ENCODE peak calls at places on chromosomes 2 and 18, in nine cellular contexts. One of them, this sample, is unnamed.

GRCh38 chr18:60452424-60452823 is 79.8 kb upstream of the MC4R start:
- DNase-seq in 8988T: no peak
- DNase-seq in iPS-NIHi11: no peak
- DNase-seq in amniotic stem cell: peak; percentile 20
- DNase-seq in activated T-cell treated with anti-CD3 and anti-CD28 coated beads for 1 hour: no peak
- DNase-seq in epithelial cell of esophagus: peak; percentile 40
- DNase-seq in brain microvascular endothelial cell: peak; percentile 41
- DNase-seq in T-cell: no peak
- DNase-seq in NCI-H1694 treated with DMSO at 0.1 percent for 48 hours: no peak
- DNase-seq in this sample: peak; percentile 57

GRCh38 chr2:116719841-116720240 is 1094.7 kb upstream of the DDX18 start:
- DNase-seq in T-cell: no peak
- DNase-seq in 8988T: no peak
- DNase-seq in epithelial cell of esophagus: peak; percentile 90
- DNase-seq in activated T-cell treated with anti-CD3 and anti-CD28 coated beads for 1 hour: no peak
- DNase-seq in amniotic stem cell: no peak
- DNase-seq in iPS-NIHi11: no peak
- DNase-seq in brain microvascular endothelial cell: peak; percentile 1
- DNase-seq in NCI-H1694 treated with DMSO at 0.1 percent for 48 hours: peak; percentile 28
- DNase-seq in this sample: peak; percentile 17

GRCh38 chr2:180979086-180979934 is 1.1 kb upstream of the UBE2E3 start:
- DNase-seq in epithelial cell of esophagus: peak; percentile 47
- DNase-seq in activated T-cell treated with anti-CD3 and anti-CD28 coated beads for 1 hour: no peak
- DNase-seq in NCI-H1694 treated with DMSO at 0.1 percent for 48 hours: no peak
- DNase-seq in brain microvascular endothelial cell: peak; percentile 74
- DNase-seq in T-cell: no peak
- DNase-seq in amniotic stem cell: peak; percentile 38
- DNase-seq in iPS-NIHi11: no peak
- DNase-seq in 8988T: no peak
- DNase-seq in this sample: peak; percentile 75

GRCh38 chr2:16034151-16034974 is 94.0 kb downstream of the MYCN start:
- DNase-seq in epithelial cell of esophagus: no peak
- DNase-seq in brain microvascular endothelial cell: no peak
- DNase-seq in amniotic stem cell: no peak
- DNase-seq in T-cell: no peak
- DNase-seq in iPS-NIHi11: peak; percentile 79
- DNase-seq in 8988T: peak; percentile 35
- DNase-seq in NCI-H1694 treated with DMSO at 0.1 percent for 48 hours: peak; percentile 20
- DNase-seq in activated T-cell treated with anti-CD3 and anti-CD28 coated beads for 1 hour: no peak
- DNase-seq in this sample: no peak

GRCh38 chr2:96906719-96907404 is 37.0 kb upstream of the SEMA4C start:
- DNase-seq in amniotic stem cell: no peak
- DNase-seq in epithelial cell of esophagus: no peak
- DNase-seq in iPS-NIHi11: peak; percentile 73
- DNase-seq in activated T-cell treated with anti-CD3 and anti-CD28 coated beads for 1 hour: no peak
- DNase-seq in 8988T: no peak
- DNase-seq in T-cell: no peak
- DNase-seq in brain microvascular endothelial cell: no peak
- DNase-seq in NCI-H1694 treated with DMSO at 0.1 percent for 48 hours: no peak
- DNase-seq in this sample: peak; percentile 53

GRCh38 chr2:227472265-227473018 is 486 bp downstream of the AGFG1 start:
- DNase-seq in NCI-H1694 treated with DMSO at 0.1 percent for 48 hours: no peak
- DNase-seq in brain microvascular endothelial cell: no peak
- DNase-seq in 8988T: peak; percentile 66
- DNase-seq in T-cell: peak; percentile 32
- DNase-seq in activated T-cell treated with anti-CD3 and anti-CD28 coated beads for 1 hour: peak; percentile 18
- DNase-seq in iPS-NIHi11: peak; percentile 70
- DNase-seq in amniotic stem cell: no peak
- DNase-seq in epithelial cell of esophagus: peak; percentile 44
- DNase-seq in this sample: no peak

GRCh38 chr18:69399253-69399652 is 1.4 kb upstream of the DOK6 start:
- DNase-seq in amniotic stem cell: no peak
- DNase-seq in epithelial cell of esophagus: no peak
- DNase-seq in activated T-cell treated with anti-CD3 and anti-CD28 coated beads for 1 hour: no peak
- DNase-seq in T-cell: no peak
- DNase-seq in iPS-NIHi11: peak; percentile 31
- DNase-seq in 8988T: no peak
- DNase-seq in NCI-H1694 treated with DMSO at 0.1 percent for 48 hours: no peak
- DNase-seq in brain microvascular endothelial cell: no peak
- DNase-seq in this sample: no peak

GRCh38 chr2:90077948-90078347 is 1386.5 kb downstream of the RPIA start:
- DNase-seq in activated T-cell treated with anti-CD3 and anti-CD28 coated beads for 1 hour: no peak
- DNase-seq in brain microvascular endothelial cell: no peak
- DNase-seq in NCI-H1694 treated with DMSO at 0.1 percent for 48 hours: no peak
- DNase-seq in iPS-NIHi11: no peak
- DNase-seq in amniotic stem cell: no peak
- DNase-seq in 8988T: no peak
- DNase-seq in epithelial cell of esophagus: no peak
- DNase-seq in T-cell: no peak
- DNase-seq in this sample: no peak

GRCh38 chr2:67522154-67522553 is 125.0 kb downstream of the ETAA1 start:
- DNase-seq in 8988T: no peak
- DNase-seq in brain microvascular endothelial cell: no peak
- DNase-seq in NCI-H1694 treated with DMSO at 0.1 percent for 48 hours: no peak
- DNase-seq in activated T-cell treated with anti-CD3 and anti-CD28 coated beads for 1 hour: no peak
- DNase-seq in epithelial cell of esophagus: no peak
- DNase-seq in T-cell: no peak
- DNase-seq in iPS-NIHi11: no peak
- DNase-seq in amniotic stem cell: no peak
- DNase-seq in this sample: no peak

GRCh38 chr2:168849610-168850009 is 40.6 kb downstream of the SPC25 start:
- DNase-seq in epithelial cell of esophagus: peak; percentile 11
- DNase-seq in T-cell: no peak
- DNase-seq in amniotic stem cell: no peak
- DNase-seq in iPS-NIHi11: peak; percentile 32
- DNase-seq in brain microvascular endothelial cell: peak; percentile 16
- DNase-seq in 8988T: no peak
- DNase-seq in activated T-cell treated with anti-CD3 and anti-CD28 coated beads for 1 hour: no peak
- DNase-seq in NCI-H1694 treated with DMSO at 0.1 percent for 48 hours: peak; percentile 6
- DNase-seq in this sample: peak; percentile 57

GRCh38 chr2:188369365-188369764 is 77.7 kb downstream of the GULP1 start:
- DNase-seq in T-cell: no peak
- DNase-seq in amniotic stem cell: peak; percentile 12
- DNase-seq in 8988T: peak; percentile 11
- DNase-seq in brain microvascular endothelial cell: peak; percentile 65
- DNase-seq in activated T-cell treated with anti-CD3 and anti-CD28 coated beads for 1 hour: no peak
- DNase-seq in iPS-NIHi11: peak; percentile 41
- DNase-seq in NCI-H1694 treated with DMSO at 0.1 percent for 48 hours: peak; percentile 22
- DNase-seq in epithelial cell of esophagus: peak; percentile 60
- DNase-seq in this sample: peak; percentile 69

GRCh38 chr2:65661980-65662653 is 229.7 kb upstream of the SPRED2 start:
- DNase-seq in epithelial cell of esophagus: no peak
- DNase-seq in NCI-H1694 treated with DMSO at 0.1 percent for 48 hours: no peak
- DNase-seq in T-cell: no peak
- DNase-seq in amniotic stem cell: no peak
- DNase-seq in iPS-NIHi11: no peak
- DNase-seq in brain microvascular endothelial cell: no peak
- DNase-seq in 8988T: no peak
- DNase-seq in activated T-cell treated with anti-CD3 and anti-CD28 coated beads for 1 hour: no peak
- DNase-seq in this sample: peak; percentile 18

GRCh38 chr2:5093056-5093455 is 599.1 kb upstream of the SOX11 start:
- DNase-seq in T-cell: no peak
- DNase-seq in brain microvascular endothelial cell: no peak
- DNase-seq in activated T-cell treated with anti-CD3 and anti-CD28 coated beads for 1 hour: no peak
- DNase-seq in 8988T: no peak
- DNase-seq in epithelial cell of esophagus: peak; percentile 15
- DNase-seq in NCI-H1694 treated with DMSO at 0.1 percent for 48 hours: no peak
- DNase-seq in amniotic stem cell: no peak
- DNase-seq in iPS-NIHi11: no peak
- DNase-seq in this sample: no peak

GRCh38 chr2:223870840-223871618 is 33.6 kb upstream of the AP1S3 start:
- DNase-seq in activated T-cell treated with anti-CD3 and anti-CD28 coated beads for 1 hour: no peak
- DNase-seq in T-cell: no peak
- DNase-seq in amniotic stem cell: no peak
- DNase-seq in epithelial cell of esophagus: no peak
- DNase-seq in iPS-NIHi11: no peak
- DNase-seq in 8988T: no peak
- DNase-seq in NCI-H1694 treated with DMSO at 0.1 percent for 48 hours: peak; percentile 8
- DNase-seq in brain microvascular endothelial cell: no peak
- DNase-seq in this sample: no peak

GRCh38 chr18:79738041-79738461 is 58.4 kb downstream of the CTDP1 start:
- DNase-seq in iPS-NIHi11: no peak
- DNase-seq in T-cell: no peak
- DNase-seq in amniotic stem cell: no peak
- DNase-seq in NCI-H1694 treated with DMSO at 0.1 percent for 48 hours: no peak
- DNase-seq in epithelial cell of esophagus: no peak
- DNase-seq in 8988T: no peak
- DNase-seq in brain microvascular endothelial cell: no peak
- DNase-seq in activated T-cell treated with anti-CD3 and anti-CD28 coated beads for 1 hour: no peak
- DNase-seq in this sample: no peak

GRCh38 chr2:179612108-179612507 is 249.3 kb downstream of the ZNF385B start:
- DNase-seq in activated T-cell treated with anti-CD3 and anti-CD28 coated beads for 1 hour: no peak
- DNase-seq in NCI-H1694 treated with DMSO at 0.1 percent for 48 hours: no peak
- DNase-seq in brain microvascular endothelial cell: no peak
- DNase-seq in epithelial cell of esophagus: no peak
- DNase-seq in amniotic stem cell: no peak
- DNase-seq in iPS-NIHi11: no peak
- DNase-seq in 8988T: no peak
- DNase-seq in T-cell: no peak
- DNase-seq in this sample: no peak

GRCh38 chr2:120012771-120013568 is at the start of gene EPB41L5:
- DNase-seq in 8988T: peak; percentile 84
- DNase-seq in amniotic stem cell: peak; percentile 91
- DNase-seq in epithelial cell of esophagus: peak; percentile 97
- DNase-seq in activated T-cell treated with anti-CD3 and anti-CD28 coated beads for 1 hour: peak; percentile 68
- DNase-seq in iPS-NIHi11: peak; percentile 95
- DNase-seq in NCI-H1694 treated with DMSO at 0.1 percent for 48 hours: peak; percentile 77
- DNase-seq in T-cell: peak; percentile 70
- DNase-seq in brain microvascular endothelial cell: peak; percentile 88
- DNase-seq in this sample: peak; percentile 90

GRCh38 chr2:236955675-236956618 is 129.7 kb upstream of the COPS8 start:
- DNase-seq in brain microvascular endothelial cell: no peak
- DNase-seq in 8988T: no peak
- DNase-seq in T-cell: no peak
- DNase-seq in iPS-NIHi11: no peak
- DNase-seq in amniotic stem cell: no peak
- DNase-seq in activated T-cell treated with anti-CD3 and anti-CD28 coated beads for 1 hour: no peak
- DNase-seq in NCI-H1694 treated with DMSO at 0.1 percent for 48 hours: no peak
- DNase-seq in epithelial cell of esophagus: no peak
- DNase-seq in this sample: no peak

GRCh38 chr18:57243624-57244179 is 96.8 kb downstream of the BOD1L2 start:
- DNase-seq in iPS-NIHi11: no peak
- DNase-seq in brain microvascular endothelial cell: no peak
- DNase-seq in NCI-H1694 treated with DMSO at 0.1 percent for 48 hours: no peak
- DNase-seq in 8988T: no peak
- DNase-seq in amniotic stem cell: no peak
- DNase-seq in T-cell: no peak
- DNase-seq in activated T-cell treated with anti-CD3 and anti-CD28 coated beads for 1 hour: no peak
- DNase-seq in epithelial cell of esophagus: no peak
- DNase-seq in this sample: no peak

GRCh38 chr2:239930871-239931771 is 94.0 kb downstream of the NDUFA10 start:
- DNase-seq in T-cell: no peak
- DNase-seq in brain microvascular endothelial cell: no peak
- DNase-seq in activated T-cell treated with anti-CD3 and anti-CD28 coated beads for 1 hour: no peak
- DNase-seq in NCI-H1694 treated with DMSO at 0.1 percent for 48 hours: no peak
- DNase-seq in iPS-NIHi11: no peak
- DNase-seq in epithelial cell of esophagus: no peak
- DNase-seq in 8988T: no peak
- DNase-seq in amniotic stem cell: no peak
- DNase-seq in this sample: no peak

GRCh38 chr18:47545613-47546012 is 294.2 kb upstream of the SKOR2 start:
- DNase-seq in activated T-cell treated with anti-CD3 and anti-CD28 coated beads for 1 hour: no peak
- DNase-seq in epithelial cell of esophagus: no peak
- DNase-seq in amniotic stem cell: no peak
- DNase-seq in NCI-H1694 treated with DMSO at 0.1 percent for 48 hours: no peak
- DNase-seq in T-cell: no peak
- DNase-seq in iPS-NIHi11: peak; percentile 54
- DNase-seq in 8988T: no peak
- DNase-seq in brain microvascular endothelial cell: no peak
- DNase-seq in this sample: no peak

GRCh38 chr2:67108231-67108630 is 288.9 kb upstream of the ETAA1 start:
- DNase-seq in activated T-cell treated with anti-CD3 and anti-CD28 coated beads for 1 hour: no peak
- DNase-seq in T-cell: no peak
- DNase-seq in iPS-NIHi11: no peak
- DNase-seq in 8988T: no peak
- DNase-seq in brain microvascular endothelial cell: no peak
- DNase-seq in epithelial cell of esophagus: peak; percentile 46
- DNase-seq in NCI-H1694 treated with DMSO at 0.1 percent for 48 hours: no peak
- DNase-seq in amniotic stem cell: no peak
- DNase-seq in this sample: no peak

GRCh38 chr18:75143851-75144250 is 65.1 kb downstream of the PTGR3 start:
- DNase-seq in iPS-NIHi11: no peak
- DNase-seq in NCI-H1694 treated with DMSO at 0.1 percent for 48 hours: no peak
- DNase-seq in 8988T: no peak
- DNase-seq in amniotic stem cell: no peak
- DNase-seq in activated T-cell treated with anti-CD3 and anti-CD28 coated beads for 1 hour: no peak
- DNase-seq in brain microvascular endothelial cell: no peak
- DNase-seq in epithelial cell of esophagus: no peak
- DNase-seq in T-cell: no peak
- DNase-seq in this sample: no peak

GRCh38 chr2:106841886-106842645 is 43.9 kb downstream of the ST6GAL2 start:
- DNase-seq in brain microvascular endothelial cell: no peak
- DNase-seq in iPS-NIHi11: no peak
- DNase-seq in epithelial cell of esophagus: no peak
- DNase-seq in T-cell: no peak
- DNase-seq in amniotic stem cell: no peak
- DNase-seq in activated T-cell treated with anti-CD3 and anti-CD28 coated beads for 1 hour: no peak
- DNase-seq in NCI-H1694 treated with DMSO at 0.1 percent for 48 hours: peak; percentile 33
- DNase-seq in 8988T: no peak
- DNase-seq in this sample: no peak